ENCODE peak calls at places on chromosomes 11 and 22, in five cellular contexts. T, U, N, P and K are unnamed samples.

GRCh38 chr11:71294846-71295600 is 42.6 kb upstream of the SHANK2 start:
- DNase-seq in N (no peak), P (no peak), U (no peak), T (no peak), K (no peak)

GRCh38 chr11:27390959-27391326 is 27.9 kb upstream of the CCDC34 start:
- DNase-seq in U (no peak), T (no peak), P (no peak), N (no peak), K (peak)

GRCh38 chr11:132772712-132773545 is 759.4 kb downstream of the OPCML start:
- DNase-seq in P (no peak), U (no peak), T (no peak), N (no peak), K (no peak)

GRCh38 chr11:67291481-67292381 is 2.6 kb downstream of the ANKRD13D start:
- DNase-seq in T (no peak), P (no peak), U (no peak), N (no peak), K (no peak)

GRCh38 chr11:69005631-69006368 is 7.2 kb downstream of the MRGPRF start:
- DNase-seq in N (peak), T (no peak), P (no peak), U (no peak), K (no peak)

GRCh38 chr11:46238967-46239800 is 38.3 kb upstream of the CREB3L1 start:
- DNase-seq in N (peak), T (peak), P (peak), U (peak), K (peak)

GRCh38 chr22:32325811-32326237 is 31.8 kb upstream of the RFPL3 start:
- DNase-seq in T (no peak), N (peak), P (no peak), U (no peak), K (no peak)

GRCh38 chr22:42794551-42795510 is 62.2 kb downstream of the ARFGAP3 start:
- DNase-seq in N (no peak), U (no peak), P (no peak), T (no peak), K (no peak)

GRCh38 chr11:19071255-19071654 is 10.7 kb upstream of the MRGPRX2 start:
- DNase-seq in U (peak), T (peak), P (peak), N (peak), K (peak)

GRCh38 chr11:6440906-6441358 is at the start of gene HPX:
- DNase-seq in T (no peak), N (no peak), U (no peak), P (no peak), K (no peak)

GRCh38 chr11:57378166-57378565 is 2.8 kb downstream of the PRG3 start:
- DNase-seq in N (no peak), U (no peak), T (no peak), P (no peak), K (no peak)

GRCh38 chr11:2295971-2296912 is 5.5 kb downstream of the C11orf21 start:
- DNase-seq in U (no peak), T (no peak), P (peak), N (peak), K (no peak)

GRCh38 chr11:34869425-34869824 is 46.8 kb downstream of the APIP start:
- DNase-seq in N (no peak), P (no peak), T (no peak), U (no peak), K (no peak)

GRCh38 chr22:38213319-38214247 is 11.8 kb downstream of the MAFF start:
- DNase-seq in U (no peak), T (no peak), P (no peak), N (no peak), K (no peak)

GRCh38 chr11:30326114-30326783 is 3.3 kb downstream of the ARL14EP start:
- DNase-seq in N (no peak), T (no peak), U (no peak), P (no peak), K (no peak)

GRCh38 chr11:30326911-30327310 is 4.0 kb downstream of the ARL14EP start:
- DNase-seq in P (no peak), N (no peak), T (no peak), U (no peak), K (no peak)

GRCh38 chr11:30321321-30321720 is 1.6 kb upstream of the ARL14EP start:
- DNase-seq in P (no peak), U (no peak), T (no peak), N (no peak), K (no peak)

GRCh38 chr11:30322826-30323710 is at the start of gene ARL14EP:
- DNase-seq in T (peak), P (peak), U (peak), N (peak), K (peak)

GRCh38 chr11:30322162-30322561 is 742 bp upstream of the ARL14EP start:
- DNase-seq in U (no peak), N (no peak), T (no peak), P (no peak), K (no peak)
- H3K27ac ChIP-seq in U (peak), N (no peak), T (no peak), P (no peak), K (no peak)

DNA sequence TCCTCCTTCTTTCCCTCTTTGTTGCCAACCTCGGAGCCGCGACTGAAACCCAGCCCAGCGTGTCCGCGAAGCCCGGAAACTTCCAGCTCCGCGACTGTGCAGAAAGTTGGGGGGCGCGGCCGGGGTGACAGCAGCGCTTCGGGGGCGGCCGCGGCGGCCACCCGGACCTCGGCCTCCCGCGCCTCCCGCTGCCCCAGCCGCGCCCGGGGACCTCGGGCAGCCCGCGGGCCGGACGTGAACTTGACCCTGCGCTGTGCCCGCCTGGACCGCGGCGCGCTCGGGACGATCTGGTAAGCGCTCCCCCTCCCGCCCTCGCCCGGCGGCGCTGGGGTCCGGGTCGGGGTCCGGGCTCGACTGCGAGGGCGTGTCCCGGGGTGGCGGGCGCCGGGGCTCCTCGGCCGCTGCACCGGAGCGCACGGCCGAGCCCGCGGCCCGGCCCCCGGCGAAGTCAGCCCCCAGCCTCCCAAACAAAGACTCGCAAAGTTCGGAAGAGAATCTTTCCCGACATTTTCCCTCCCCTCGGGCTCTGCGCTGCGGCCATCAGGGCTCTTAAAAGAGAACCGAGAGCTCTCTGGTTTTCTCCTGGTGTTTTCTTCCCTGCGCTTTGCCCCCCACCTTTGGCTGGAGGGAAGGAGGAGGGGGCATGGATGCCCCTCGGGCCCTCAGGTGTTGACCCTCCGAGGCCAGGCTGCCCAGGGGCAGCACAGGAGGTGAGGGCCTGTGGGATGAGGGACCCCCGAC is 67.9 kb upstream of the WNT7B start:
- DNase-seq in N (no peak), U (peak), P (peak), T (no peak), K (peak)
- H3K4me3 ChIP-seq in N (peak), U (peak), P (peak), T (peak), K (peak)

DNA sequence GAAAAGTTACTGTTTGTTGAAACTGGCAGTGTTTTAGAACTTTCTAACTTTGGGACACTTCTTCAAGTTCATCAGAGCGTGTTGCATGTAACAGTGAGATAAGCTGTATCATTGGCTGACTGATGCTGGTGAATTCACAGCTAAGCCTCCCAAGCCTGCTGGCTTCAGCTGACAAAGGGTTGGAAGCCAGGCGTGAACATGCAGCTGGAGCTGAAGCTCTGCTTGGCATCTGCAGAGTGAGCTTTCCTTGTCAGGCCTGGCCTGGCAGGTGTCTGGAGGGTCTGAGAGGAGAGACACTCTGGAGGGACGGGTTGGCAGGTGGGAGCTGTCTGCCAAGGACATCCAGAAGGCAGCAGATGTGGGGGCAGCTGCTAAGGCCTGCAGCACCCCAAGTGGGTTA is 1.5 kb downstream of the AMPD3 start:
- DNase-seq in N (no peak), U (no peak), T (no peak), P (no peak), K (peak)
- H3K27ac ChIP-seq in N (no peak), U (peak), T (peak), P (no peak), K (no peak)

GRCh38 chr11:122877732-122878131 is 4.8 kb upstream of the JHY start:
- DNase-seq in T (no peak), N (no peak), P (no peak), U (no peak), K (no peak)

GRCh38 chr11:122883682-122883981 is 1.1 kb downstream of the JHY start:
- DNase-seq in N (peak), T (no peak), P (no peak), U (no peak), K (no peak)

GRCh38 chr11:122882809-122883681 is 486 bp downstream of the JHY start:
- DNase-seq in T (peak), U (peak), P (peak), N (peak), K (no peak)

GRCh38 chr11:122879785-122880184 is 2.8 kb upstream of the JHY start:
- DNase-seq in P (no peak), N (no peak), U (no peak), T (no peak), K (no peak)

GRCh38 chr11:122882189-122882808 is at the start of gene JHY:
- DNase-seq in T (peak), N (no peak), P (no peak), U (no peak), K (no peak)
- H3K4me3 ChIP-seq in T (peak), N (peak), P (peak), U (peak), K (peak)

DNA sequence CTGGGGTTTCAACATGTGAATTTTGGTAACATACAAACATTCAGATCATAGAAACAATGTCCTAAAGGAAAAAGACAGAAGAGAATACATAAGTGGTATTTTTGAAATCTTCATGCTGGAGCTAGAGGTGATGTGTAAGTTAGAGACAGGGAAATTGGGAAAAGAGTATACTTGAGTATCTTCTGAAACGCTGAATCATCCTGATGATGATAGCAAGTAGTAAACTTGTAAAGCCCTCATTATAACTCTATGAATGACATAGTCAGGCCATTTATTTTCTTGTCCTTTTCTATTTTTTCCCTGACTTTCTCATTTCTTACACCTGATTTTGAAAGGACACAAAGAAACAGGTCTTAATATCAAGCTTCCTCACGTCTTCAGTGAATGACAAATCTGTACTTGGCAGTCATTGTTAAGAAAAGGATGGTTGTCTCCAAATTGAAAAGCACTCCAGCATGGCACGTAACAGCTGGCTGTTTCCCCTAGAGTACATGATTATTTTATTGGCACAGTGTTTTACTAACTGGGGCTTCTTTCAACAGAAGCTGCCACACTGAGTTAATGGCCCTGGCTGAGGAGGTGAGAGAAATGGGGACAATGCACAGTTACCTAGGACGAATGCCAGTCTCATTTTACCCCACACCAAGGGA is 140.7 kb upstream of the CTSC start:
- DNase-seq in N (no peak), P (no peak), T (no peak), U (no peak), K (no peak)
- H3K27ac ChIP-seq in N (no peak), P (no peak), T (no peak), U (no peak), K (no peak)

GRCh38 chr11:7906481-7906880 is 24.6 kb downstream of the OR10A6 start:
- DNase-seq in T (no peak), N (no peak), U (no peak), P (no peak), K (no peak)
- H3K4me3 ChIP-seq in T (no peak), N (no peak), U (no peak), P (no peak), K (no peak)

DNA sequence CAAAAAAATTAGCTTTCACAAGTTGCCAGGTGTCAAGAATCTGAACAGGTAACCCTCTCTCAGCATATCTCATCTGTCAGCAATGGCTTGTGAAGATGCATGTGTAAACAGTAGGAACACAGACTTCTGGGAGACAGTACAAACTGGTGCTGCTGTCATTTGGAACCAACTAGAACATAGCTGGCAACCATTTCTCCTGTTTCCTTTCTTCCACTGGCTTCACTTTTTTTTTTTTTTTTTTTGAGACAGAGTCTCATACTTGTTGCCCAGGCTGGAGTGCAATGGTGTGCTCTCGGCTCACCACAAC is 2.1 kb upstream of the PIK3C2A start:
- DNase-seq in T (no peak), N (no peak), P (no peak), U (peak), K (no peak)
- H3K27ac ChIP-seq in T (no peak), N (peak), P (peak), U (peak), K (peak)

GRCh38 chr11:62912268-62912667 is 8.9 kb downstream of the CHRM1 start:
- DNase-seq in N (no peak), T (no peak), U (no peak), P (no peak), K (no peak)

GRCh38 chr11:62908468-62909072 is 12.6 kb downstream of the CHRM1 start:
- DNase-seq in U (no peak), T (no peak), P (no peak), N (no peak), K (no peak)

GRCh38 chr11:62911137-62912130 is 9.7 kb downstream of the CHRM1 start:
- DNase-seq in T (no peak), P (no peak), U (no peak), N (no peak), K (peak)

GRCh38 chr11:62909107-62909894 is 11.9 kb downstream of the CHRM1 start:
- DNase-seq in N (peak), U (peak), P (peak), T (peak), K (peak)

GRCh38 chr11:62910141-62910882 is 10.9 kb downstream of the CHRM1 start:
- DNase-seq in T (no peak), N (no peak), P (no peak), U (no peak), K (no peak)
- H3K4me3 ChIP-seq in T (no peak), N (no peak), P (no peak), U (no peak), K (no peak)